ENCODE peak calls at places on chromosomes 2 and 18, in eight cellular contexts. W is thyroid gland, E is K562, X is uterus, Z is sigmoid colon, A is transverse colon, Q is tibial nerve, F is IMR-90. S is an unnamed sample.

GRCh38 chr2:33085646-33086045 is 138.9 kb downstream of the LTBP1 start:
- DNase-seq in W (no peak), E (no peak), X (no peak), Z (no peak), A (no peak), Q (no peak), F (no peak), S (peak; percentile 26)

GRCh38 chr2:98500561-98500960 is 55.9 kb downstream of the INPP4A start:
- DNase-seq in W (no peak), E (no peak), X (no peak), Z (peak; percentile 11), A (no peak), Q (no peak), F (no peak), S (no peak)

GRCh38 chr18:77140439-77141109 is 8.0 kb upstream of the MBP start:
- DNase-seq in W (no peak), E (no peak), X (no peak), Z (peak; percentile 78), A (peak; percentile 25), Q (no peak), F (no peak), S (peak; percentile 75)

GRCh38 chr2:67560818-67561221 is 163.7 kb downstream of the ETAA1 start:
- DNase-seq in W (no peak), E (no peak), X (peak; percentile 20), Z (no peak), A (no peak), Q (no peak), F (peak; percentile 56), S (no peak)

GRCh38 chr2:232463701-232464533 is 8.0 kb downstream of the ALPI start:
- DNase-seq in W (no peak), E (no peak), X (no peak), Z (peak; percentile 36), A (no peak), Q (no peak), F (no peak), S (no peak)

GRCh38 chr2:147198651-147199171 is 646.1 kb upstream of the ACVR2A start:
- DNase-seq in W (no peak), E (no peak), X (no peak), Z (no peak), A (no peak), Q (no peak), F (no peak), S (no peak)

GRCh38 chr18:79510731-79511141 is 115.0 kb downstream of the NFATC1 start:
- DNase-seq in W (peak; percentile 1), E (no peak), X (peak; percentile 10), Z (peak; percentile 51), A (peak; percentile 4), Q (no peak), F (no peak), S (no peak)

GRCh38 chr2:3625186-3625585 is 30.3 kb downstream of the COLEC11 start:
- DNase-seq in W (no peak), E (no peak), X (peak; percentile 2), Z (peak; percentile 41), A (peak; percentile 2), Q (no peak), F (no peak), S (no peak)

GRCh38 chr2:242029422-242030225 is 160.1 kb downstream of the RTP5 start:
- DNase-seq in W (no peak), E (no peak), X (no peak), Z (peak; percentile 37), A (no peak), Q (no peak), F (no peak), S (no peak)

GRCh38 chr2:200482194-200482593 is 27.7 kb downstream of the KCTD18 start:
- DNase-seq in W (no peak), E (no peak), X (no peak), Z (no peak), A (no peak), Q (no peak), F (no peak), S (no peak)

GRCh38 chr2:112888350-112888749 is 22.6 kb upstream of the IL37 start:
- DNase-seq in W (no peak), E (no peak), X (no peak), Z (no peak), A (no peak), Q (no peak), F (no peak), S (no peak)

GRCh38 chr2:226578879-226579278 is 220.7 kb downstream of the IRS1 start:
- DNase-seq in W (no peak), E (no peak), X (no peak), Z (no peak), A (no peak), Q (no peak), F (peak; percentile 30), S (no peak)

GRCh38 chr2:118763797-118764196 is 83.7 kb downstream of the EN1 start:
- DNase-seq in W (no peak), E (no peak), X (no peak), Z (no peak), A (no peak), Q (no peak), F (no peak), S (no peak)

GRCh38 chr2:217933326-217933993 is 69.3 kb downstream of the TNS1 start:
- DNase-seq in W (peak; percentile 49), E (no peak), X (no peak), Z (peak; percentile 86), A (no peak), Q (no peak), F (no peak), S (no peak)

GRCh38 chr2:30034052-30034775 is 112.6 kb upstream of the YPEL5 start:
- DNase-seq in W (no peak), E (no peak), X (no peak), Z (no peak), A (no peak), Q (no peak), F (no peak), S (no peak)

GRCh38 chr18:58224425-58224750 is 180.4 kb downstream of the NEDD4L start:
- DNase-seq in W (no peak), E (no peak), X (no peak), Z (no peak), A (no peak), Q (no peak), F (no peak), S (no peak)

GRCh38 chr2:6948081-6949008 is 31.1 kb downstream of the RNF144A start:
- DNase-seq in W (no peak), E (no peak), X (no peak), Z (no peak), A (no peak), Q (no peak), F (no peak), S (no peak)

GRCh38 chr18:75208055-75208835 is 694 bp downstream of the PTGR3 start:
- DNase-seq in W (peak; percentile 55), E (peak; percentile 58), X (peak; percentile 46), Z (peak; percentile 82), A (peak; percentile 64), Q (peak; percentile 44), F (peak; percentile 60), S (peak; percentile 82)

GRCh38 chr2:182894174-182894573 is 27.7 kb upstream of the FRZB start:
- DNase-seq in W (no peak), E (no peak), X (no peak), Z (no peak), A (no peak), Q (no peak), F (peak; percentile 40), S (no peak)

GRCh38 chr2:182895798-182896197 is 29.4 kb upstream of the FRZB start:
- DNase-seq in W (no peak), E (no peak), X (no peak), Z (no peak), A (no peak), Q (no peak), F (no peak), S (no peak)

GRCh38 chr2:182893666-182894065 is 27.2 kb upstream of the FRZB start:
- DNase-seq in W (no peak), E (no peak), X (no peak), Z (no peak), A (no peak), Q (no peak), F (no peak), S (no peak)

GRCh38 chr2:182897137-182897536 is 30.7 kb upstream of the FRZB start:
- DNase-seq in W (no peak), E (no peak), X (no peak), Z (no peak), A (no peak), Q (no peak), F (peak; percentile 92), S (no peak)

DNA sequence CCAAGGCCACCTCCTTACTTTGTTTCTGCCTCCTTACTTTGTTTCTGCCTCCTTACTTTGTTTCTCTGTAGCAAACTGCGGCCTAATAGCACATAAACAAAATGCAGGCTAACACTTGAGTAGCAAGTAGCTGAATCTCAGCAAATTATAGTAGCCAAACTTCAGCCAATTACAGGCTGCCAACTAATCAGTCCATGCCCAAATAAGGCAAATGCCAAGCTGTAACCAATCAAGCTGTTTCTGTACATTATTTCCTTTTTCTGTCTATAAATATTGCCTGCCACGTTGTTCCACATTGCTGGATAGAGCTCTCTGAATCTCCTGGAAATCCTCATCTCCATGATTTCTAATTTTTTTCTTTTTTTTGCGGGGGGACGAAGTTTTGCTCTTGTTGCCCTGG is 28.7 kb upstream of the FRZB start:
- DNase-seq in W (no peak), E (no peak), X (no peak), Z (no peak), A (no peak), Q (no peak), F (no peak), S (no peak)
- TF ChIP-seq POLR2A in W (no peak), E (no peak), X (no peak), Z (no peak), A (no peak), Q (no peak), F (no peak), S (no peak)

GRCh38 chr2:55050133-55050994 is at the start of gene RTN4:
- DNase-seq in W (peak; percentile 99), E (peak; percentile 93), X (peak; percentile 99), Z (peak; percentile 100), A (peak; percentile 99), Q (peak; percentile 98), F (peak; percentile 100), S (peak; percentile 99)
- TF ChIP-seq POLR2A in W (peak; percentile 99), E (peak; percentile 95), X (peak; percentile 100), Z (peak; percentile 97), A (peak; percentile 99), Q (peak; percentile 99), F (peak; percentile 99), S (peak; percentile 97)

GRCh38 chr18:9260388-9261380 is 73.9 kb upstream of the TWSG1 start:
- DNase-seq in W (no peak), E (no peak), X (no peak), Z (no peak), A (no peak), Q (no peak), F (peak; percentile 5), S (no peak)
- TF ChIP-seq POLR2A in W (no peak), E (peak; percentile 30), X (no peak), Z (no peak), A (no peak), Q (no peak), F (no peak), S (no peak)

DNA sequence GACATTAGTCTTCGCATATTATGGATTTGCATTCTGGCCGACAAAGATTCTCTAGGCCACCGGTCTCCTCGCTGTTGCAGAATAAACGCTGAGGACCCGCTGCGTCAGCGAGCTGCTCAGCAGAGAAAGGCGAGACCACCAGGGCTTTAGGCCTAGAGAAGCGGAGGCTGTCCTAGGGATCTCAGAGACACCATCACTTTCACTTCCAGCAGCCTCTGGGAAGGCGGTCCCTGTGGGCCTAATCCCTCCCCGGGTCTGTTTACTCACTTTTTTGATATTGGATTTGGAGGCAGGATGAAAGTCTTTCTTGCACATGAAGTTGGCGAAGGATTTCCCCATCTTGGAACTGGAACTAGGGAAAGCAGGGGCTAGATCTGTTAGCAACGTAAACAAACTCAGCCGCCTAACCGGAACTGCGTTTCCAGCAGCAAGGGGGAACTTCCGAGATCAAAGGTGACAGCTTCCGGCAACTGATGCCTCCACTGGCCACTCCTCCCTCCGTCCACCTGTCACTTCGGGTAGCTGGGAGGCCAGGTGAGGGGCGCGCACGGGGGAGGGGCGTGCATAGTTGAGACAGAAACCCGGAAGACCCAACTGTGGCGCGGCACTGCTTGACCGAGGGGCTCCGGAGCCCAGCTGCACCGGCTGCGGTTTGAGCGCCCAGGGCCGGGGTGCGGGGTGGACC is at the start of gene SCRN3:
- DNase-seq in W (peak; percentile 95), E (peak; percentile 83), X (peak; percentile 55), Z (peak; percentile 84), A (peak; percentile 87), Q (peak; percentile 63), F (peak; percentile 79), S (peak; percentile 88)
- TF ChIP-seq POLR2A in W (peak; percentile 76), E (peak; percentile 88), X (no peak), Z (no peak), A (peak; percentile 33), Q (no peak), F (peak; percentile 65), S (peak; percentile 82)